ENCODE peak calls at places on chromosomes 5 and 9, in nine cellular contexts. Y is left ventricle myocardium inferior; K is heart right ventricle; R is tibial artery; G is mesenchymal stem cell; C is CD4-positive, alpha-beta memory T cell; J is heart left ventricle; P is ascending aorta; A is neuronal stem cell. H is an unnamed sample. For H3K4me1, the result is how much of the 10 kb centered on the place peaks cover.

GRCh38 chr9:127637322-127637847 is 25.3 kb downstream of the STXBP1 start:
- DNase-seq in Y (no peak), K (no peak), R (no peak), G (peak), C (no peak), J (no peak), P (no peak), A (no peak), H (no peak)

GRCh38 chr9:73149371-73150067 is 2.1 kb upstream of the ANXA1 start:
- DNase-seq in Y (no peak), K (no peak), R (no peak), G (peak), C (peak), J (no peak), P (no peak), A (no peak), H (peak)

GRCh38 chr5:7927466-7928375 is 58.8 kb downstream of the MTRR start:
- DNase-seq in Y (no peak), K (peak), R (no peak), G (peak), C (peak), J (no peak), P (no peak), A (peak), H (no peak)

GRCh38 chr9:76342201-76342600 is 52.0 kb downstream of the RFK start:
- DNase-seq in Y (no peak), K (no peak), R (no peak), G (no peak), C (no peak), J (no peak), P (no peak), A (no peak), H (no peak)

GRCh38 chr9:17744786-17745185 is 165.9 kb downstream of the SH3GL2 start:
- DNase-seq in Y (no peak), K (no peak), R (no peak), G (peak), C (no peak), J (no peak), P (no peak), A (peak), H (no peak)

GRCh38 chr5:42547146-42547545 is 123.9 kb downstream of the GHR start:
- DNase-seq in Y (no peak), K (no peak), R (no peak), G (peak), C (no peak), J (no peak), P (no peak), A (no peak), H (no peak)

GRCh38 chr5:6576861-6577501 is 55.9 kb downstream of the NSUN2 start:
- DNase-seq in Y (no peak), K (no peak), R (no peak), G (peak), C (peak), J (no peak), P (no peak), A (no peak), H (peak)

GRCh38 chr9:133122935-133123611 is 2.0 kb upstream of the RALGDS start:
- DNase-seq in Y (peak), K (peak), R (peak), G (peak), C (no peak), J (peak), P (no peak), A (no peak), H (no peak)

GRCh38 chr9:5442400-5443011 is 4.8 kb upstream of the PLGRKT start:
- DNase-seq in Y (no peak), K (peak), R (no peak), G (peak), C (no peak), J (no peak), P (no peak), A (peak), H (no peak)

GRCh38 chr5:141814064-141814982 is 63.9 kb downstream of the PCDH1 start:
- DNase-seq in Y (peak), K (peak), R (no peak), G (peak), C (peak), J (peak), P (no peak), A (peak), H (no peak)

GRCh38 chr5:39517800-39518199 is 93.0 kb upstream of the DAB2 start:
- DNase-seq in Y (no peak), K (no peak), R (no peak), G (peak), C (no peak), J (no peak), P (no peak), A (no peak), H (peak)

GRCh38 chr9:38682713-38683112 is 37.2 kb downstream of the FAM240B start:
- DNase-seq in Y (no peak), K (no peak), R (no peak), G (peak), C (no peak), J (no peak), P (no peak), A (no peak), H (peak)

GRCh38 chr5:11384441-11385250 is 519.6 kb downstream of the CTNND2 start:
- DNase-seq in Y (no peak), K (no peak), R (no peak), G (no peak), C (no peak), J (no peak), P (no peak), A (no peak), H (no peak)

GRCh38 chr9:31699836-31700235 is 684.6 kb upstream of the ACO1 start:
- DNase-seq in Y (no peak), K (no peak), R (no peak), G (no peak), C (no peak), J (no peak), P (no peak), A (no peak), H (no peak)

GRCh38 chr5:143398053-143398355 is 5.5 kb downstream of the NR3C1 start:
- DNase-seq in Y (no peak), K (no peak), R (no peak), G (no peak), C (no peak), J (no peak), P (no peak), A (no peak), H (no peak)

GRCh38 chr5:117615226-117615625 is 1040.6 kb upstream of the SEMA6A start:
- DNase-seq in Y (no peak), K (no peak), R (no peak), G (peak), C (no peak), J (no peak), P (no peak), A (no peak), H (no peak)

GRCh38 chr5:14226554-14226953 is 83.4 kb downstream of the TRIO start:
- DNase-seq in Y (no peak), K (no peak), R (no peak), G (no peak), C (no peak), J (no peak), P (no peak), A (no peak), H (no peak)
- H3K4me1 ChIP-seq in Y (half or more), K (half or more), R (under half), G (under half), C (under half), J (half or more), P (under half), A (under half), H (under half)

GRCh38 chr9:113522858-113523257 is 59.3 kb downstream of the RGS3 start:
- DNase-seq in Y (no peak), K (no peak), R (no peak), G (no peak), C (no peak), J (no peak), P (no peak), A (no peak), H (no peak)
- H3K27ac ChIP-seq in Y (peak), K (peak), R (peak), G (no peak), C (peak), J (peak), P (peak), A (no peak), H (no peak)

GRCh38 chr5:157388148-157388547 is 71.9 kb upstream of the NIPAL4 start:
- DNase-seq in Y (no peak), K (no peak), R (no peak), G (peak), C (no peak), J (no peak), P (no peak), A (no peak), H (no peak)

GRCh38 chr5:157384971-157385709 is 74.9 kb upstream of the NIPAL4 start:
- DNase-seq in Y (peak), K (peak), R (peak), G (peak), C (no peak), J (peak), P (peak), A (no peak), H (peak)

GRCh38 chr5:157389103-157389502 is 70.9 kb upstream of the NIPAL4 start:
- DNase-seq in Y (no peak), K (no peak), R (no peak), G (no peak), C (no peak), J (no peak), P (no peak), A (no peak), H (no peak)

GRCh38 chr5:157387164-157387563 is 72.8 kb upstream of the NIPAL4 start:
- DNase-seq in Y (no peak), K (no peak), R (no peak), G (no peak), C (no peak), J (no peak), P (no peak), A (no peak), H (no peak)

GRCh38 chr5:157387683-157388093 is 72.3 kb upstream of the NIPAL4 start:
- DNase-seq in Y (no peak), K (peak), R (peak), G (peak), C (no peak), J (peak), P (peak), A (no peak), H (peak)
- H3K4me1 ChIP-seq in Y (under half), K (half or more), R (half or more), G (under half), C (under half), J (under half), P (under half), A (under half), H (half or more)

GRCh38 chr9:22097712-22098111 is 88.6 kb upstream of the CDKN2B start:
- DNase-seq in Y (no peak), K (no peak), R (no peak), G (peak), C (no peak), J (no peak), P (no peak), A (no peak), H (no peak)
- H3K27ac ChIP-seq in Y (no peak), K (no peak), R (no peak), G (no peak), C (no peak), J (no peak), P (no peak), A (no peak), H (no peak)

GRCh38 chr5:124736814-124737186 is 9.6 kb downstream of the ZNF608 start:
- DNase-seq in Y (no peak), K (no peak), R (no peak), G (no peak), C (no peak), J (no peak), P (no peak), A (no peak), H (no peak)

GRCh38 chr5:124740991-124741583 is 5.4 kb downstream of the ZNF608 start:
- DNase-seq in Y (no peak), K (no peak), R (no peak), G (peak), C (no peak), J (no peak), P (no peak), A (no peak), H (peak)

GRCh38 chr5:124740055-124740454 is 6.4 kb downstream of the ZNF608 start:
- DNase-seq in Y (no peak), K (no peak), R (no peak), G (no peak), C (no peak), J (no peak), P (no peak), A (peak), H (no peak)

GRCh38 chr5:124737651-124738050 is 8.8 kb downstream of the ZNF608 start:
- DNase-seq in Y (no peak), K (no peak), R (no peak), G (no peak), C (no peak), J (no peak), P (no peak), A (no peak), H (no peak)

DNA sequence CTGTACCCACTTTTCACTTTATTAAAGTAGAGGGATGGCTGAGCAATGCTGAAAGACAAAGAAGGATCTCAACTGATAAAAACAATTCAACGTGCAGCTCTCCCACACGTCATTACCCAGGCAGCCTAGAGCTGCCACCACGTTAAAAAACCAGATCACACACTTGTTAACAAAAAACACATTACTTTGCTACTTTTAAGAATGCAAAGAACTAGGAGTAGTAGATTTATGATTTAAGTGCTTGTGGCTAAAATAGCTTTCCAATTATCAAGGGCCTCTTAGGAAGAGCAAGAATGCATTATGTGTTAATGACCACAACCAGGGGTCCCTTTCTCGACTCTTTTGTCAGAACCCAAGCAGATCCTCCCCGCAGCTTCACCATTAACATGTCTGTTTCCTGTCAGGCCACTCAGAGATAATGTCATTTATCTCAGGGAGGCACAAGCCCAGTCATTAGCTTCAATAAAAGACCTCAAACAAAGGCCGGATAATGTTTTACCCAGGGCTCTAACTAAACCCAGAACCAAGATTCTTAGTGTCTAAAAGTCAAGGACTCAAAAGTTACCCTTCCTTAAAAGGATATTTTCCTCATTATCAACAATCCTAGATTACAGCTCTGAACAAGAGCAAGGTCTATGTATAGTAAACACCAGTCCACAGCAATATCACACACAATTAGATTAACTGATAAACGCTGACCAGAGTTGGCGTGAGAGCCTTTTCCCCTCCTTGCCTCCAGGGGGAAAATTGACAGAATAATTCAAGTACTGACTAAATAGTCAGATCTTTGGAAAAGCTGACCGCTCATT is 7.5 kb downstream of the ZNF608 start:
- DNase-seq in Y (no peak), K (no peak), R (no peak), G (peak), C (no peak), J (no peak), P (no peak), A (peak), H (no peak)
- H3K4me1 ChIP-seq in Y (half or more), K (half or more), R (under half), G (under half), C (under half), J (under half), P (under half), A (under half), H (half or more)

GRCh38 chr5:150757087-150757649 is 1.6 kb downstream of the DCTN4 start:
- DNase-seq in Y (no peak), K (no peak), R (no peak), G (no peak), C (no peak), J (no peak), P (no peak), A (no peak), H (no peak)

GRCh38 chr5:150762216-150762615 is 3.4 kb upstream of the DCTN4 start:
- DNase-seq in Y (no peak), K (no peak), R (peak), G (no peak), C (no peak), J (no peak), P (no peak), A (no peak), H (no peak)

GRCh38 chr5:150759334-150759583 is 442 bp upstream of the DCTN4 start:
- DNase-seq in Y (no peak), K (no peak), R (no peak), G (no peak), C (no peak), J (no peak), P (no peak), A (no peak), H (no peak)

GRCh38 chr5:150758210-150758533 is 645 bp downstream of the DCTN4 start:
- DNase-seq in Y (no peak), K (no peak), R (no peak), G (no peak), C (no peak), J (no peak), P (no peak), A (no peak), H (no peak)

GRCh38 chr5:150758534-150759333 is at the start of gene DCTN4:
- DNase-seq in Y (peak), K (peak), R (peak), G (peak), C (peak), J (peak), P (peak), A (peak), H (peak)
- H3K27ac ChIP-seq in Y (peak), K (peak), R (peak), G (peak), C (peak), J (peak), P (peak), A (peak), H (peak)

DNA sequence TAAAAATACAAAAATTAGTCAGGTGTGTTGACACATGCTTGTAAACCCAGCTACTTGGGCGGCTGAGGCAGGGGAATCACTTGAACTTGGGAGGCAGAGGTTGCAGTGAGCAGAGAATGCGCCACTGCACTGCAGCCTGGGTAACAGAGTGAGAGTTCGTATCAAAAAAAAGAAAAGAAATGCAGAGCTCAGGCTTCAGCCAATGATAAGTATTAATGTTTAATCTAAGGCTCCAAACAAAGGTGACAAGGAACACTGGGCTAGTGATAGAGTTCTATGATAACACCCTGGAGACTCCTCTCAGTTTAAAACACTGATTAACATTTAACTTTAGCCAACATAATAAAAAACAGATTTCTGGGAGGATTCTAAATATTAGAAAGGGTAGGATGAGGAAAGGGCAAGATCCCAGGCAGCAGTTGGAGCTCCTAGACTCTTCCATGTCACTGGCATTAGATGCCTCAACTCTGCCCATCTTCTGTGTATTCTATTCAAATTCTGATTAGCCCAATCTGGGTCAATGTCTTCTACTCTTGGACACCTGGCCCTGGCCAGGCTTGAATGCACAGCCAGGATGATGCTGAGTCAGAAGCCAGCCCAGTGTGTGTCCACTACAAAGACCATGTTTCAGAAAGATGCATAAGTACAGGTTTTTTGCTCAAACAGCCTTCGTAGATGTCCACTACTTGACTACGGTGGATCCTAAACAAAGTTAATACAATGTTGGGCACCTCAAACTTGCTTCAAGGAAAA is 91.0 kb upstream of the FAM169A start:
- DNase-seq in Y (no peak), K (no peak), R (no peak), G (no peak), C (no peak), J (no peak), P (no peak), A (no peak), H (no peak)
- H3K4me1 ChIP-seq in Y (under half), K (under half), R (under half), G (under half), C (under half), J (under half), P (under half), A (under half), H (under half)

GRCh38 chr9:130107955-130108354 is 54.2 kb downstream of the GPR107 start:
- DNase-seq in Y (no peak), K (no peak), R (no peak), G (no peak), C (no peak), J (no peak), P (no peak), A (no peak), H (no peak)
- H3K27ac ChIP-seq in Y (no peak), K (no peak), R (no peak), G (no peak), C (no peak), J (no peak), P (no peak), A (no peak), H (no peak)

GRCh38 chr5:179908528-179908927 is 831 bp upstream of the TBC1D9B start:
- DNase-seq in Y (no peak), K (no peak), R (no peak), G (peak), C (no peak), J (no peak), P (no peak), A (no peak), H (no peak)

GRCh38 chr5:179906294-179906794 is 1.4 kb downstream of the TBC1D9B start:
- DNase-seq in Y (no peak), K (no peak), R (no peak), G (no peak), C (no peak), J (no peak), P (no peak), A (no peak), H (no peak)

GRCh38 chr5:179907570-179908324 is at the start of gene TBC1D9B:
- DNase-seq in Y (peak), K (peak), R (peak), G (peak), C (peak), J (peak), P (no peak), A (peak), H (no peak)

GRCh38 chr5:179906795-179907569 is 715 bp downstream of the TBC1D9B start:
- DNase-seq in Y (no peak), K (no peak), R (no peak), G (peak), C (peak), J (no peak), P (no peak), A (no peak), H (peak)

DNA sequence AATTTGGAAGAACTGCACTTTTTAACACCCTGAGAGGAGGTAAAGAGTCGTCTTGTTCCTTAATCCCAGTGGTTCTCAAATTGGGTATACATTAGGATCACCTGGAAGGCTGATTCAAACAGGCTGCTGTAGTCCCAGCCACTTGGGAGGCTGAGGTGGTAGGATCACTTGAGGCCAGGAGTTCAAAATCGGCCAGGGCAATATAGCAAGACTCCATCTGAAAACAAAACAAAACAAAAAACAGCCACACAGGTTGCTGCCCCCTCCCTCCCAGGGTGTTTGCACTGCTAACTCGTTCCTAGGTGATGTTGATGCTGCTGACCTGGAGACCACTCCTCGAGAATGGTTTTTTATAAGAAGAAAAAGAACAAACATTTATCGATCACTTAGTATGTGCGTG is 1.5 kb upstream of the TBC1D9B start:
- DNase-seq in Y (no peak), K (no peak), R (no peak), G (no peak), C (no peak), J (no peak), P (no peak), A (no peak), H (no peak)
- H3K4me1 ChIP-seq in Y (under half), K (under half), R (under half), G (under half), C (under half), J (under half), P (under half), A (under half), H (under half)

H was measured in SJSA1.